ENCODE peak calls at places on chromosomes 6 and 20, in six cellular contexts. H is neuronal stem cell; G is foreskin keratinocyte; W is heart left ventricle; D is A549; R is effector memory CD4-positive, alpha-beta T cell. P is an unnamed sample.

GRCh38 chr20:34570859-34571306 is 12.4 kb downstream of the MAP1LC3A start:
- DNase-seq in H (no peak), G (no peak), W (no peak), D (no peak), R (no peak), P (peak)

GRCh38 chr20:45037050-45037449 is 63.9 kb downstream of the KCNS1 start:
- DNase-seq in H (no peak), G (no peak), W (no peak), D (no peak), R (no peak), P (no peak)

GRCh38 chr20:32737371-32738223 is 5.7 kb downstream of the COMMD7 start:
- DNase-seq in H (no peak), G (no peak), W (no peak), D (no peak), R (no peak), P (peak)

GRCh38 chr6:13710552-13711383 is 867 bp downstream of the RANBP9 start:
- DNase-seq in H (peak), G (no peak), W (peak), D (no peak), R (peak), P (no peak)

GRCh38 chr6:33838979-33839378 is 35.2 kb upstream of the MLN start:
- DNase-seq in H (no peak), G (peak), W (no peak), D (no peak), R (no peak), P (no peak)

GRCh38 chr6:3962897-3963296 is 113.7 kb downstream of the FAM50B start:
- DNase-seq in H (no peak), G (no peak), W (no peak), D (no peak), R (no peak), P (peak)

GRCh38 chr20:16411361-16411760 is 161.9 kb downstream of the KIF16B start:
- DNase-seq in H (no peak), G (no peak), W (no peak), D (no peak), R (no peak), P (no peak)

GRCh38 chr6:106281661-106282060 is 43.9 kb downstream of the ATG5 start:
- DNase-seq in H (no peak), G (no peak), W (no peak), D (no peak), R (no peak), P (no peak)

GRCh38 chr20:7851031-7851490 is 89.2 kb downstream of the HAO1 start:
- DNase-seq in H (no peak), G (peak), W (no peak), D (no peak), R (no peak), P (no peak)

GRCh38 chr6:111985202-111985731 is 68.6 kb upstream of the CCN6 start:
- DNase-seq in H (no peak), G (peak), W (no peak), D (no peak), R (no peak), P (peak)

GRCh38 chr6:2725999-2726567 is 24.6 kb downstream of the MYLK4 start:
- DNase-seq in H (no peak), G (no peak), W (no peak), D (no peak), R (no peak), P (peak)

GRCh38 chr6:127403636-127404035 is 55.6 kb downstream of the KIAA0408 start:
- DNase-seq in H (no peak), G (no peak), W (no peak), D (no peak), R (no peak), P (no peak)

GRCh38 chr20:48656661-48657211 is 171.1 kb downstream of the PREX1 start:
- DNase-seq in H (no peak), G (no peak), W (no peak), D (peak), R (no peak), P (no peak)

GRCh38 chr20:32535953-32536823 is 48.9 kb downstream of the NOL4L start:
- DNase-seq in H (peak), G (no peak), W (peak), D (peak), R (peak), P (no peak)

GRCh38 chr6:170283212-170284081 is 7.4 kb downstream of the DLL1 start:
- DNase-seq in H (no peak), G (no peak), W (no peak), D (no peak), R (no peak), P (no peak)

GRCh38 chr6:4879724-4880372 is 103.6 kb downstream of the CDYL start:
- DNase-seq in H (no peak), G (no peak), W (no peak), D (no peak), R (no peak), P (no peak)

GRCh38 chr6:132623446-132623845 is 629 bp downstream of the TAAR2 start:
- DNase-seq in H (no peak), G (no peak), W (no peak), D (no peak), R (no peak), P (no peak)

GRCh38 chr6:85406641-85407075 is 43.2 kb upstream of the NT5E start:
- DNase-seq in H (no peak), G (peak), W (no peak), D (no peak), R (no peak), P (no peak)

GRCh38 chr20:57133926-57134650 is 132.4 kb downstream of the BMP7 start:
- DNase-seq in H (no peak), G (no peak), W (no peak), D (no peak), R (no peak), P (no peak)

GRCh38 chr6:36929607-36930006 is 24.9 kb upstream of the PI16 start:
- DNase-seq in H (no peak), G (no peak), W (no peak), D (no peak), R (no peak), P (no peak)

GRCh38 chr6:44292661-44293365 is 20.3 kb downstream of the AARS2 start:
- DNase-seq in H (no peak), G (no peak), W (no peak), D (no peak), R (no peak), P (no peak)

GRCh38 chr6:125316621-125317020 is 14.9 kb upstream of the HDDC2 start:
- DNase-seq in H (peak), G (no peak), W (no peak), D (no peak), R (no peak), P (no peak)

GRCh38 chr20:58853976-58854637 is 1.6 kb downstream of the GNAS start:
- DNase-seq in H (no peak), G (no peak), W (no peak), D (no peak), R (no peak), P (no peak)

GRCh38 chr6:26064619-26065257 is 22.5 kb upstream of the HFE start:
- DNase-seq in H (no peak), G (no peak), W (no peak), D (no peak), R (no peak), P (peak)

GRCh38 chr6:150142304-150142656 is 564 bp upstream of the PPP1R14C start:
- DNase-seq in H (no peak), G (no peak), W (no peak), D (no peak), R (no peak), P (no peak)

GRCh38 chr6:6656287-6656686 is 67.8 kb downstream of the LY86 start:
- DNase-seq in H (no peak), G (no peak), W (no peak), D (no peak), R (no peak), P (no peak)

GRCh38 chr6:11702796-11703130 is 75.8 kb downstream of the ADTRP start:
- DNase-seq in H (no peak), G (no peak), W (no peak), D (no peak), R (no peak), P (no peak)
- H3K27ac ChIP-seq in H (no peak), G (no peak), W (no peak), D (peak), R (no peak), P (no peak)

DNA sequence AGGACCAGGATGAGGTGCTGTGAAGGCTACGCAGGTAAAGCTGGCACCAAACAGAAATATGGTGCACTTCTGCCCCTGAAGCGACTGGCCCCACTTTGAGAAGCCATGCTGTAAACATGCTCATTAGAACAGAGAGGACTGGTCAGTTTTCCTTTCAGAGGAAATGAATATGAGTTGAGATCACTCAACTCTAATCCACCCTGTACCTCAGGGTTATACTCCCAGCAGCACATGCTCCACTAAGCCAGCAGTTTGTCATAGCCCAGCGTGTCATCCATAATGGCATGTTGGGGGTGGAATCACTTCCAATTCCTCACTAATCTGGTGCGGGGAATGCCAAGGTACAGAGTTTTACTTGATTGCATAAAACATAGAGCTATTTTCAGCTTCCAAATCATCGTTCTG is 98.1 kb downstream of the HIVEP2 start:
- DNase-seq in H (no peak), G (peak), W (peak), D (no peak), R (no peak), P (peak)
- H3K27ac ChIP-seq in H (no peak), G (peak), W (peak), D (peak), R (peak), P (peak)

DNA sequence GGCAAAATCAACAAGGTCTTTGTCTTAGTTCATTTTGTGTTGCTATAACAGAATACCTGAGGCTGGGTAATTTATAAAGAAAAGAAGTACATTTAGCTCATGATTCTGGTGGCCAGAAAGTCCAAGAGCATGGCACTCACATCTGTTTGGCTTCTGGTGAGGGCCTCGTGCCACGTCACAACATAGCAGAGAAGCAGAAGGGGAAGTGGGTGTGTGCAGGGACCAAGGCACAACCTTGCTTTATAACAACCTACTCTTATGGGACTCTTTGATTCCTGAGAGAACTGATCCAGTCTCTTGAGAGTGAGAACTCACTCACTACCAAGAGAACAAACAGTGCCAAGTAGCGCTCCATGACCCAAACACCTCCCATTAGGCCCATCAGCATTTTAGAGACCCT is 25.4 kb downstream of the GABRR2 start:
- DNase-seq in H (no peak), G (no peak), W (no peak), D (no peak), R (no peak), P (no peak)
- H3K27ac ChIP-seq in H (no peak), G (no peak), W (no peak), D (no peak), R (no peak), P (no peak)

DNA sequence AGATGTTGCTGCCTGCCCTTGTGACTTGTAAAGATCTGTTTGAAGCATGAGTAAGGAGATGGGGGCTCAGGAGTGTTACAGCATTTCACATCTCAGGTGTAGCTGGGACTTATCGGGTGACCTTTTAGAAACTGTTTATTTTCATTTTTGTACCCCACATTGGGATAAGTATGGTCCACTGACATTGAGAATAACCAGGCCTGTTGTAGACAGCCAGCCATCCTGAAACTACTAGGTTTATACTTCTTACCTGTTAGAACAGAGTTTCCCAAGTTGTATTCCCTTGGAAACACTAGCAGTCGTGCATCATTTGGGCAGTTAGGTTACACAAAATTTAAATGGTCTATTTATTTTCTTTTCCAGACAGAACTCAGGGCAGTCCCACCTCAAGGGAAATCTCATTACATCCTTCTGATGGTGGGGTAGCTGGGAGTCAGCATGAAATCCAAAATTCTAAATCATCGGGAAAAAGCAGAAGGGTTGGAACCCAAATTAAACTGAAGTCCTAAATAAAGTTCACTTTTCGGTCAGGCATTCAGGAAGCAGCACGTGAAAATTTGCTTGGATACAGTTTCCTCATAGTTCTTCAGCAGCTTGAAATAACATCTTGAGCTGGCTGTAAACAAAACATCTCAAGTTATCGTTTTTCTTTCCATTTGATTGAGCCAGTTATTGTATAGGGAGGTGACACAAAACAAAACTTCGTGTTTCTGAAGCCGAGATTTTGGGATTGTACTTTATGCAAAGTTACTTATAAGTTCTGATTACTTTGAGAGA is 30.5 kb downstream of the FOXO3 start:
- DNase-seq in H (no peak), G (no peak), W (no peak), D (no peak), R (no peak), P (no peak)
- H3K27ac ChIP-seq in H (no peak), G (no peak), W (peak), D (no peak), R (no peak), P (peak)

DNA sequence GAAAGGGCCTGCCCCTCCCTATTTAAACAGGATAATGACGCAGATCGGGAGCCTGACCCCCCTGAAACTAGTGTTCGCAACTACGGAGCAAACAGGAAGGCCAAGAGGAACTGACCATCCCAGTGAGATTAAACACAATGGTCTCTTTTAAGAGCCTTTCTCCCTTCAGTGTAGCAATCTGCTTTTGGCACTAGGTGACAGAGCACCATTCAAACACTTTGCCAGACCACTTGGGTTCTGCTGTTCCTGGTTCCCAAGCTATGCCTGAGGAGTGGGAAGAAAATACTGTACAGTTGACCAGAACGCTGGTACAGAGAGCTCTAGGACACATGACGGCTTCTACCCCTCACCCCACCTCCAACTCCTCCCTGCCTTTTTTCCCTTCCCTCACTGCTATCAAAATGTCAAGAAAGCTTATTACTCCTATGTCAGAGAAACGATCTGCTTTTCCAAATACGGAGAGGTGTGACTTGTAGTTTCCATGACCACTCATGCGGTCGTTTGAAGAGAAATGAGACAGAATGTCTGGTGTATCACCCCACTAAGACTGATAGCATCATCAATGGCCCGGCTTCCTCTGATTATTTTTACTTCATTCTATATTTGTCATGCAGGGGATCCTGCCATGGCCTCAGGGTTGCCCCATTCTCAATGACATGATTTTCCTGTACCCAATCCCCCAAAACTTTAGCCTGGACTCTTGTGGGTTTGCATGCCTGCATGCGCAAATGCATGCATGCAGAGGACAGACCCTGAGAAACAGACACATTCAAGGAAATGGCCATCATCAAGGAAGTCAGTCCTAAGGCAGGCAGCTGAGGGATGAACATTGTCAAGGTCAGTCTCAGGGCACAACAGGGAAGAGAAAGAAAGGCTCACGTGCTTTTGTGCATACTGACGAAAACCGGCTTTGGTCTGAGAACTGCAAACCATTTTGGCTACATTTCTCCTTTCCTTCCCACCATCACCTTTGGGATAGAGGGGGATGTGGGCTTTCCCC is 13.3 kb downstream of the NEDD9 start:
- DNase-seq in H (no peak), G (no peak), W (peak), D (peak), R (no peak), P (no peak)
- H3K27ac ChIP-seq in H (no peak), G (no peak), W (peak), D (peak), R (no peak), P (no peak)